ENCODE peak calls at places on chromosomes 7 and 10, in ten cellular contexts. H is occipital lobe, X is T-helper 1 cell, J is C1 segment of cervical spinal cord, P is nucleus accumbens, Y is mesendoderm, C is astrocyte of the spinal cord, O is foreskin fibroblast, Q is midbrain, W is fibroblast of lung. T is an unnamed sample.

GRCh38 chr7:40885503-40885902 is 750.7 kb downstream of the SUGCT start:
- DNase-seq in H (no peak), X (no peak), J (no peak), P (no peak), Y (no peak), C (peak; percentile 75), O (peak; percentile 54), Q (no peak), W (peak; percentile 45), T (no peak)

GRCh38 chr7:25361863-25362262 is 133.6 kb upstream of the NPVF start:
- DNase-seq in H (no peak), X (no peak), J (no peak), P (no peak), Y (no peak), C (no peak), O (no peak), Q (no peak), W (no peak), T (no peak)

GRCh38 chr10:43055991-43056567 is 20.8 kb upstream of the RET start:
- DNase-seq in H (no peak), X (no peak), J (no peak), P (no peak), Y (peak; percentile 38), C (no peak), O (no peak), Q (no peak), W (no peak), T (no peak)

GRCh38 chr10:3002304-3002703 is 65.0 kb upstream of the PFKP start:
- DNase-seq in H (no peak), X (no peak), J (no peak), P (no peak), Y (no peak), C (no peak), O (no peak), Q (no peak), W (no peak), T (no peak)

GRCh38 chr7:51187941-51188340 is 128.7 kb downstream of the COBL start:
- DNase-seq in H (peak; percentile 28), X (no peak), J (no peak), P (peak; percentile 30), Y (peak; percentile 86), C (no peak), O (no peak), Q (peak; percentile 61), W (no peak), T (peak; percentile 74)

GRCh38 chr10:32377458-32378370 is 30.8 kb upstream of the EPC1 start:
- DNase-seq in H (no peak), X (peak; percentile 21), J (no peak), P (no peak), Y (peak; percentile 49), C (peak; percentile 72), O (peak; percentile 66), Q (peak; percentile 60), W (peak; percentile 64), T (peak; percentile 11)

GRCh38 chr10:120997313-120998102 is 146.3 kb downstream of the WDR11 start:
- DNase-seq in H (no peak), X (no peak), J (no peak), P (no peak), Y (no peak), C (no peak), O (no peak), Q (no peak), W (no peak), T (no peak)

GRCh38 chr10:18087398-18087797 is 52.8 kb upstream of the CACNB2 start:
- DNase-seq in H (no peak), X (no peak), J (no peak), P (no peak), Y (no peak), C (no peak), O (no peak), Q (no peak), W (peak; percentile 50), T (no peak)

GRCh38 chr10:27820637-27821036 is 75.0 kb upstream of the MKX start:
- DNase-seq in H (no peak), X (no peak), J (no peak), P (no peak), Y (no peak), C (no peak), O (no peak), Q (no peak), W (no peak), T (no peak)

GRCh38 chr10:423167-423566 is 266.3 kb downstream of the DIP2C start:
- DNase-seq in H (no peak), X (no peak), J (no peak), P (peak; percentile 13), Y (no peak), C (no peak), O (no peak), Q (peak; percentile 32), W (no peak), T (no peak)

GRCh38 chr7:111752022-111752582 is 189.8 kb upstream of the IMMP2L start:
- DNase-seq in H (peak; percentile 23), X (peak; percentile 31), J (no peak), P (no peak), Y (peak; percentile 68), C (peak; percentile 52), O (peak; percentile 66), Q (peak; percentile 44), W (peak; percentile 61), T (peak; percentile 86)

GRCh38 chr10:79263951-79264350 is 83.3 kb upstream of the PPIF start:
- DNase-seq in H (no peak), X (no peak), J (no peak), P (no peak), Y (no peak), C (no peak), O (no peak), Q (no peak), W (no peak), T (no peak)

GRCh38 chr7:26853788-26854393 is 10.5 kb downstream of the SKAP2 start:
- DNase-seq in H (no peak), X (no peak), J (no peak), P (no peak), Y (peak; percentile 11), C (peak; percentile 80), O (peak; percentile 70), Q (peak; percentile 13), W (peak; percentile 87), T (no peak)

GRCh38 chr10:12540341-12540781 is 191.0 kb downstream of the CAMK1D start:
- DNase-seq in H (no peak), X (no peak), J (no peak), P (no peak), Y (no peak), C (peak; percentile 54), O (peak; percentile 49), Q (no peak), W (no peak), T (no peak)

GRCh38 chr7:142196066-142196840 is 61.6 kb downstream of the PRSS58 start:
- DNase-seq in H (no peak), X (no peak), J (no peak), P (no peak), Y (no peak), C (peak; percentile 70), O (no peak), Q (no peak), W (no peak), T (no peak)

GRCh38 chr7:24283900-24284698 is at the start of gene NPY:
- DNase-seq in H (no peak), X (no peak), J (no peak), P (no peak), Y (peak; percentile 44), C (no peak), O (no peak), Q (no peak), W (no peak), T (peak; percentile 60)

GRCh38 chr10:127345231-127345965 is 149.0 kb upstream of the INSYN2A start:
- DNase-seq in H (no peak), X (no peak), J (no peak), P (no peak), Y (peak; percentile 27), C (no peak), O (no peak), Q (no peak), W (no peak), T (peak; percentile 96)